ENCODE peak calls at places on chromosomes 13 and 19, in five cellular contexts. B, I, K, S and R are unnamed samples.

GRCh38 chr19:34150558-34150957 is 21.7 kb upstream of the LSM14A start:
- DNase-seq in I (no peak), K (no peak), S (no peak), B (no peak), R (no peak)

GRCh38 chr13:50645092-50645491 is 198.4 kb downstream of the DLEU7 start:
- DNase-seq in S (peak), I (no peak), K (no peak), B (no peak), R (no peak)

GRCh38 chr13:71395053-71395452 is 472.0 kb downstream of the DACH1 start:
- DNase-seq in K (no peak), S (peak), I (no peak), B (no peak), R (no peak)

GRCh38 chr19:55454787-55455243 is 6.6 kb downstream of the ISOC2 start:
- DNase-seq in S (peak), I (no peak), K (no peak), B (no peak), R (no peak)

GRCh38 chr19:43726736-43727592 is 11.1 kb downstream of the IRGC start:
- DNase-seq in S (no peak), I (no peak), K (no peak), B (no peak), R (peak)

GRCh38 chr19:11435833-11436313 is 438 bp downstream of the PRKCSH start:
- DNase-seq in B (no peak), I (no peak), K (no peak), S (no peak), R (no peak)

GRCh38 chr19:35345671-35346111 is 2.0 kb upstream of the FFAR1 start:
- DNase-seq in I (no peak), K (peak), S (no peak), B (no peak), R (peak)

GRCh38 chr19:4581381-4582111 is 22.1 kb upstream of the SEMA6B start:
- DNase-seq in I (peak), S (no peak), B (no peak), K (no peak), R (no peak)

GRCh38 chr13:24267801-24268200 is 41.6 kb upstream of the C1QTNF9 start:
- DNase-seq in B (peak), K (no peak), S (no peak), I (no peak), R (no peak)

GRCh38 chr19:30168760-30169159 is 203.4 kb upstream of the ZNF536 start:
- DNase-seq in S (no peak), B (no peak), K (no peak), I (no peak), R (no peak)

GRCh38 chr13:109844396-109844795 is 58.0 kb upstream of the IRS2 start:
- DNase-seq in I (no peak), K (no peak), S (peak), B (no peak), R (no peak)

GRCh38 chr13:34070006-34070405 is 252.1 kb downstream of the RFC3 start:
- DNase-seq in S (peak), K (no peak), I (no peak), B (no peak), R (no peak)

GRCh38 chr19:48560095-48560530 is 8.1 kb downstream of the SULT2B1 start:
- DNase-seq in K (no peak), B (no peak), I (no peak), S (no peak), R (no peak)

GRCh38 chr19:15108145-15108844 is 1.1 kb downstream of the SYDE1 start:
- DNase-seq in I (no peak), K (peak), B (no peak), S (no peak), R (no peak)

GRCh38 chr19:51259348-51260245 is 8.7 kb downstream of the SIGLECL1 start:
- DNase-seq in K (no peak), S (peak), I (peak), B (no peak), R (no peak)

GRCh38 chr13:95300625-95301134 is 571 bp downstream of the ABCC4 start:
- DNase-seq in B (no peak), S (peak), K (peak), I (peak), R (no peak)

GRCh38 chr13:21043898-21044297 is 17.5 kb downstream of the LATS2 start:
- DNase-seq in I (no peak), K (no peak), B (no peak), S (peak), R (no peak)

GRCh38 chr13:102729560-102730275 is 34.9 kb upstream of the METTL21C start:
- DNase-seq in S (peak), I (no peak), B (no peak), K (no peak), R (no peak)

GRCh38 chr13:96229356-96229755 is 139.4 kb downstream of the HS6ST3 start:
- DNase-seq in I (no peak), B (no peak), S (peak), K (no peak), R (no peak)

GRCh38 chr19:45769054-45769782 is at the start of gene SIX5:
- DNase-seq in K (peak), S (peak), I (peak), B (peak), R (peak)

GRCh38 chr13:87398047-87398446 is 273.1 kb upstream of the SLITRK5 start:
- DNase-seq in B (no peak), K (no peak), I (no peak), S (no peak), R (no peak)

GRCh38 chr13:40974460-40975407 is 44.4 kb downstream of the ELF1 start:
- DNase-seq in K (no peak), B (no peak), I (peak), S (peak), R (no peak)

GRCh38 chr19:49895566-49896297 is 955 bp downstream of the IL4I1 start:
- DNase-seq in B (no peak), K (no peak), S (no peak), I (no peak), R (no peak)

GRCh38 chr13:110216403-110217041 is 90.4 kb downstream of the COL4A1 start:
- DNase-seq in I (no peak), S (peak), K (no peak), B (peak), R (no peak)

GRCh38 chr13:73971481-73971880 is 162.7 kb downstream of the KLF12 start:
- DNase-seq in I (no peak), K (no peak), S (peak), B (no peak), R (no peak)

GRCh38 chr19:5677597-5677996 is 2.7 kb downstream of the MICOS13 start:
- DNase-seq in I (no peak), K (no peak), S (no peak), B (no peak), R (no peak)

GRCh38 chr13:44212633-44213387 is 160.8 kb upstream of the SERP2 start:
- DNase-seq in B (peak), S (peak), K (no peak), I (no peak), R (no peak)

GRCh38 chr13:112943309-112944125 is 25.5 kb upstream of the MCF2L start:
- DNase-seq in B (no peak), K (peak), S (peak), I (peak), R (no peak)